ENCODE peak calls at places on chromosome 13, in five cellular contexts. One of them, this sample, is unnamed.

GRCh38 chr13:106143930-106144709 is 391.3 kb downstream of the EFNB2 start:
- DNase-seq in IMR-90: no peak
- DNase-seq in thyroid gland: no peak
- DNase-seq in adrenal gland: no peak
- DNase-seq in H1: no peak
- DNase-seq in this sample: peak

GRCh38 chr13:79395881-79396280 is 10.2 kb downstream of the RBM26 start:
- DNase-seq in IMR-90: no peak
- DNase-seq in thyroid gland: no peak
- DNase-seq in adrenal gland: no peak
- DNase-seq in H1: no peak
- DNase-seq in this sample: no peak

GRCh38 chr13:102326381-102327118 is 75.3 kb downstream of the FGF14 start:
- DNase-seq in IMR-90: no peak
- DNase-seq in thyroid gland: no peak
- DNase-seq in adrenal gland: no peak
- DNase-seq in H1: no peak
- DNase-seq in this sample: no peak

GRCh38 chr13:66210677-66211076 is 1019.5 kb downstream of the PCDH9 start:
- DNase-seq in IMR-90: peak
- DNase-seq in thyroid gland: no peak
- DNase-seq in adrenal gland: no peak
- DNase-seq in H1: no peak
- DNase-seq in this sample: no peak

GRCh38 chr13:90135558-90135957 is 1211.9 kb upstream of the MIR17HG start:
- DNase-seq in IMR-90: no peak
- DNase-seq in thyroid gland: no peak
- DNase-seq in adrenal gland: no peak
- DNase-seq in H1: no peak
- DNase-seq in this sample: no peak

GRCh38 chr13:99231726-99232125 is 26.5 kb downstream of the GPR18 start:
- DNase-seq in IMR-90: no peak
- DNase-seq in thyroid gland: no peak
- DNase-seq in adrenal gland: no peak
- DNase-seq in H1: no peak
- DNase-seq in this sample: no peak

GRCh38 chr13:44396963-44397580 is 23.4 kb downstream of the SERP2 start:
- DNase-seq in IMR-90: peak
- DNase-seq in thyroid gland: peak
- DNase-seq in adrenal gland: no peak
- DNase-seq in H1: no peak
- DNase-seq in this sample: no peak

GRCh38 chr13:96690998-96691397 is 303.3 kb downstream of the OXGR1 start:
- DNase-seq in IMR-90: no peak
- DNase-seq in thyroid gland: no peak
- DNase-seq in adrenal gland: no peak
- DNase-seq in H1: no peak
- DNase-seq in this sample: no peak

GRCh38 chr13:101935828-101936227 is 466.0 kb downstream of the FGF14 start:
- DNase-seq in IMR-90: no peak
- DNase-seq in thyroid gland: peak
- DNase-seq in adrenal gland: no peak
- DNase-seq in H1: no peak
- DNase-seq in this sample: no peak

GRCh38 chr13:74661851-74662250 is 527.6 kb upstream of the KLF12 start:
- DNase-seq in IMR-90: no peak
- DNase-seq in thyroid gland: no peak
- DNase-seq in adrenal gland: no peak
- DNase-seq in H1: no peak
- DNase-seq in this sample: no peak

GRCh38 chr13:111425326-111425725 is 104.9 kb downstream of the TEX29 start:
- DNase-seq in IMR-90: no peak
- DNase-seq in thyroid gland: no peak
- DNase-seq in adrenal gland: no peak
- DNase-seq in H1: no peak
- DNase-seq in this sample: no peak

GRCh38 chr13:24148414-24149305 is 11.9 kb upstream of the SPATA13 start:
- DNase-seq in IMR-90: peak
- DNase-seq in thyroid gland: no peak
- DNase-seq in adrenal gland: peak
- DNase-seq in H1: no peak
- DNase-seq in this sample: peak

GRCh38 chr13:103799028-103799427 is 732.8 kb upstream of the SLC10A2 start:
- DNase-seq in IMR-90: no peak
- DNase-seq in thyroid gland: no peak
- DNase-seq in adrenal gland: no peak
- DNase-seq in H1: no peak
- DNase-seq in this sample: no peak

GRCh38 chr13:41015920-41016319 is 3.2 kb downstream of the ELF1 start:
- DNase-seq in IMR-90: no peak
- DNase-seq in thyroid gland: no peak
- DNase-seq in adrenal gland: no peak
- DNase-seq in H1: no peak
- DNase-seq in this sample: no peak

GRCh38 chr13:94433055-94433947 is 46.2 kb downstream of the DCT start:
- DNase-seq in IMR-90: no peak
- DNase-seq in thyroid gland: no peak
- DNase-seq in adrenal gland: no peak
- DNase-seq in H1: peak
- DNase-seq in this sample: no peak

GRCh38 chr13:29379281-29379680 is 216.2 kb downstream of the SLC7A1 start:
- DNase-seq in IMR-90: no peak
- DNase-seq in thyroid gland: no peak
- DNase-seq in adrenal gland: no peak
- DNase-seq in H1: no peak
- DNase-seq in this sample: no peak

GRCh38 chr13:33445476-33445875 is 159.9 kb upstream of the STARD13 start:
- DNase-seq in IMR-90: no peak
- DNase-seq in thyroid gland: no peak
- DNase-seq in adrenal gland: no peak
- DNase-seq in H1: no peak
- DNase-seq in this sample: no peak

GRCh38 chr13:109785141-109785891 is 1.1 kb downstream of the IRS2 start:
- DNase-seq in IMR-90: peak
- DNase-seq in thyroid gland: peak
- DNase-seq in adrenal gland: peak
- DNase-seq in H1: peak
- DNase-seq in this sample: peak

GRCh38 chr13:101512650-101513049 is 60.2 kb downstream of the ITGBL1 start:
- DNase-seq in IMR-90: no peak
- DNase-seq in thyroid gland: no peak
- DNase-seq in adrenal gland: no peak
- DNase-seq in H1: no peak
- DNase-seq in this sample: no peak

GRCh38 chr13:32881074-32881791 is 135.0 kb upstream of the KL start:
- DNase-seq in IMR-90: peak
- DNase-seq in thyroid gland: no peak
- DNase-seq in adrenal gland: peak
- DNase-seq in H1: no peak
- DNase-seq in this sample: no peak

GRCh38 chr13:88248393-88248792 is 577.2 kb downstream of the SLITRK5 start:
- DNase-seq in IMR-90: no peak
- DNase-seq in thyroid gland: no peak
- DNase-seq in adrenal gland: no peak
- DNase-seq in H1: no peak
- DNase-seq in this sample: no peak

GRCh38 chr13:110546933-110547332 is 14.6 kb downstream of the RAB20 start:
- DNase-seq in IMR-90: peak
- DNase-seq in thyroid gland: peak
- DNase-seq in adrenal gland: peak
- DNase-seq in H1: no peak
- DNase-seq in this sample: peak

GRCh38 chr13:20704459-20705069 is 1.1 kb downstream of the IL17D start:
- DNase-seq in IMR-90: no peak
- DNase-seq in thyroid gland: no peak
- DNase-seq in adrenal gland: no peak
- DNase-seq in H1: no peak
- DNase-seq in this sample: no peak

GRCh38 chr13:20702945-20703784 is at the start of gene IL17D:
- DNase-seq in IMR-90: no peak
- DNase-seq in thyroid gland: peak
- DNase-seq in adrenal gland: no peak
- DNase-seq in H1: peak
- DNase-seq in this sample: peak

GRCh38 chr13:20702530-20702929 is 969 bp upstream of the IL17D start:
- DNase-seq in IMR-90: peak
- DNase-seq in thyroid gland: no peak
- DNase-seq in adrenal gland: no peak
- DNase-seq in H1: no peak
- DNase-seq in this sample: no peak

GRCh38 chr13:20706661-20707060 is 3.2 kb downstream of the IL17D start:
- DNase-seq in IMR-90: no peak
- DNase-seq in thyroid gland: no peak
- DNase-seq in adrenal gland: no peak
- DNase-seq in H1: no peak
- DNase-seq in this sample: no peak

GRCh38 chr13:20703785-20704458 is 423 bp downstream of the IL17D start:
- DNase-seq in IMR-90: peak
- DNase-seq in thyroid gland: peak
- DNase-seq in adrenal gland: peak
- DNase-seq in H1: peak
- DNase-seq in this sample: peak
- TF ChIP-seq POLR2A in IMR-90: peak
- TF ChIP-seq POLR2A in thyroid gland: peak
- TF ChIP-seq POLR2A in adrenal gland: peak
- TF ChIP-seq POLR2A in H1: no peak
- TF ChIP-seq POLR2A in this sample: peak

GRCh38 chr13:113490496-113491417 is at the start of gene DCUN1D2:
- DNase-seq in IMR-90: peak
- DNase-seq in thyroid gland: peak
- DNase-seq in adrenal gland: peak
- DNase-seq in H1: peak
- DNase-seq in this sample: peak
- TF ChIP-seq POLR2A in IMR-90: peak
- TF ChIP-seq POLR2A in thyroid gland: peak
- TF ChIP-seq POLR2A in adrenal gland: peak
- TF ChIP-seq POLR2A in H1: no peak
- TF ChIP-seq POLR2A in this sample: peak

GRCh38 chr13:36999054-36999927 is at the start of gene ALG5:
- DNase-seq in IMR-90: peak
- DNase-seq in thyroid gland: peak
- DNase-seq in adrenal gland: peak
- DNase-seq in H1: peak
- DNase-seq in this sample: peak
- TF ChIP-seq POLR2A in IMR-90: peak
- TF ChIP-seq POLR2A in thyroid gland: peak
- TF ChIP-seq POLR2A in adrenal gland: peak
- TF ChIP-seq POLR2A in H1: peak
- TF ChIP-seq POLR2A in this sample: peak

GRCh38 chr13:46544811-46545210 is 8.2 kb upstream of the LRCH1 start:
- DNase-seq in IMR-90: no peak
- DNase-seq in thyroid gland: no peak
- DNase-seq in adrenal gland: no peak
- DNase-seq in H1: no peak
- DNase-seq in this sample: no peak
- TF ChIP-seq POLR2A in IMR-90: no peak
- TF ChIP-seq POLR2A in thyroid gland: no peak
- TF ChIP-seq POLR2A in adrenal gland: no peak
- TF ChIP-seq POLR2A in H1: no peak
- TF ChIP-seq POLR2A in this sample: no peak

DNA sequence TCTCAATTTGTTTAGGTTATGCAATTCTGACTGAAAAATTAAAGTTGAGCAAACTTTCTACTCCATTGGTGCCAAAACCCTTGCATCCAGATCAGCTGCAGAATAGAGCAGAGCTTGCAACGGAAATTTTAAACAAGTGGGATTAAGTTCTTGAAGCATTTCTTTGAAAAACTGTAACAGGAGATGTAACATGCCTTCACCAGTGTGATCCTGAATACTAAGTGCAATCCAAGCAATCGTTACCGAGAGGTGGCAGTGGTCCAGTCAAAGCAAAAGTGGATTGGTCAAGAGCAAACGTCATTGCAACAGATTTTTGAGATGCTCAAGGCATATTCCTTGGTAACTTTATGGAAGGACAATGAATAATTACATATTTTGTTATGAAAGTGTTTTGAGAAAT is 841.1 kb upstream of the SLITRK5 start:
- DNase-seq in IMR-90: no peak
- DNase-seq in thyroid gland: no peak
- DNase-seq in adrenal gland: no peak
- DNase-seq in H1: no peak
- DNase-seq in this sample: no peak
- TF ChIP-seq POLR2A in IMR-90: no peak
- TF ChIP-seq POLR2A in thyroid gland: no peak
- TF ChIP-seq POLR2A in adrenal gland: no peak
- TF ChIP-seq POLR2A in H1: no peak
- TF ChIP-seq POLR2A in this sample: no peak

DNA sequence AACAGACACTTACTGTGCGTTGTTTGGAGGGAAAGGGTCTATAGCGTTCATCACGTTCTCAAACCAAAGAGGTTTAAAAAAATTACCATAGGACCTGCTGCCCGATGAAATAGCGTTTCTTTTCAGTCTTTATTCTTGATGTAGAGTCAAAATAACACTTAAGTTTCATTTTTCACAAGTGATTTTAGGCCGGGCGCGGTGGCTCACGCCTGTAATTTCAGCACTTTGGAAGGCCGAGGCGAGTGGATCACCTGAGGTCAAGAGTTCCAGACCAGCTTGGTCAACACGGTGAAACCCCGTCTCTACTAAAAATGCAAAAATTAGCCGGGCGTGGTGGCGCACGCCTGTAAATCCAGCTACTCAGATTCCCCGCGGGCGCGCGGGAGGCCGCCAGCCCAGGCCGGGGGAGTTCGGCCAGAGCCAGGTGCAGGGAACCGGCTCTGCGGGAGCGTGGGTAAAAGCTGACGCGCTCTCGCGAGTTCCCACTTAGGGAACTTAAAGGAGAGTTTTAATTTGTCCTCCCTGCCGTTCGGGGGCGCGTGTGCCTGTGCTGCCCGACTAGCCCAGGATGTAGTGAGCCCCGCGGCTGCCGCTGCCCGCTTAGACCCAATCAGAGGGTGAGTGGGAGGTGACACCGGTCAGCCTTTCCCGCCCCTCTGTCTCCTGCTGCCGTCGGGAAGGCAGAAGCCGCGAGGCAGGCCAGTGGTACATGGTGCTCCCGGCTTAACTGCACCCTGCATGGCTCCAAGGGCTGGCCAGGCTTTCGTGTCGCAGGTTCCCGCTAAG is 35.8 kb upstream of the NEK3 start:
- DNase-seq in IMR-90: peak
- DNase-seq in thyroid gland: peak
- DNase-seq in adrenal gland: peak
- DNase-seq in H1: peak
- DNase-seq in this sample: peak
- TF ChIP-seq POLR2A in IMR-90: no peak
- TF ChIP-seq POLR2A in thyroid gland: peak
- TF ChIP-seq POLR2A in adrenal gland: peak
- TF ChIP-seq POLR2A in H1: no peak
- TF ChIP-seq POLR2A in this sample: peak

GRCh38 chr13:113209336-113209879 is at the start of gene CUL4A:
- DNase-seq in IMR-90: peak
- DNase-seq in thyroid gland: peak
- DNase-seq in adrenal gland: peak
- DNase-seq in H1: peak
- DNase-seq in this sample: peak
- TF ChIP-seq POLR2A in IMR-90: no peak
- TF ChIP-seq POLR2A in thyroid gland: peak
- TF ChIP-seq POLR2A in adrenal gland: peak
- TF ChIP-seq POLR2A in H1: no peak
- TF ChIP-seq POLR2A in this sample: no peak